ENCODE peak calls at places on chromosome 6, in eight cellular contexts. One of them, this sample, is unnamed.

GRCh38 chr6:43509984-43510826 is at the start of gene LRRC73:
- DNase-seq in GM23338: peak
- DNase-seq in bronchial epithelial cell: no peak
- DNase-seq in GM13976: peak
- DNase-seq in CD4-positive, alpha-beta T cell: peak
- DNase-seq in RWPE1: peak
- DNase-seq in HepG2: peak
- DNase-seq in IMR-90: peak
- DNase-seq in this sample: peak

GRCh38 chr6:132147530-132148011 is 196.4 kb upstream of the CCN2 start:
- DNase-seq in GM23338: peak
- DNase-seq in GM13976: no peak
- DNase-seq in CD4-positive, alpha-beta T cell: no peak
- DNase-seq in IMR-90: peak
- DNase-seq in HepG2: no peak
- DNase-seq in bronchial epithelial cell: no peak
- DNase-seq in RWPE1: no peak
- DNase-seq in this sample: no peak

GRCh38 chr6:15351631-15352030 is 105.8 kb downstream of the JARID2 start:
- DNase-seq in bronchial epithelial cell: peak
- DNase-seq in CD4-positive, alpha-beta T cell: no peak
- DNase-seq in GM13976: no peak
- DNase-seq in RWPE1: no peak
- DNase-seq in GM23338: no peak
- DNase-seq in HepG2: no peak
- DNase-seq in IMR-90: peak
- DNase-seq in this sample: no peak

GRCh38 chr6:116397960-116398359 is 27.2 kb downstream of the DSE start:
- DNase-seq in RWPE1: no peak
- DNase-seq in bronchial epithelial cell: no peak
- DNase-seq in IMR-90: peak
- DNase-seq in GM23338: no peak
- DNase-seq in GM13976: no peak
- DNase-seq in HepG2: no peak
- DNase-seq in CD4-positive, alpha-beta T cell: no peak
- DNase-seq in this sample: no peak

GRCh38 chr6:169157474-169158181 is 96.0 kb downstream of the THBS2 start:
- DNase-seq in IMR-90: no peak
- DNase-seq in CD4-positive, alpha-beta T cell: no peak
- DNase-seq in GM23338: no peak
- DNase-seq in HepG2: no peak
- DNase-seq in GM13976: no peak
- DNase-seq in bronchial epithelial cell: no peak
- DNase-seq in RWPE1: no peak
- DNase-seq in this sample: no peak

GRCh38 chr6:43976706-43977403 is 150.4 kb downstream of the MRPL14 start:
- DNase-seq in bronchial epithelial cell: no peak
- DNase-seq in GM13976: no peak
- DNase-seq in CD4-positive, alpha-beta T cell: no peak
- DNase-seq in IMR-90: peak
- DNase-seq in HepG2: no peak
- DNase-seq in GM23338: no peak
- DNase-seq in RWPE1: no peak
- DNase-seq in this sample: no peak

GRCh38 chr6:64696053-64696452 is 1011.0 kb downstream of the EYS start:
- DNase-seq in IMR-90: no peak
- DNase-seq in bronchial epithelial cell: no peak
- DNase-seq in RWPE1: no peak
- DNase-seq in GM23338: no peak
- DNase-seq in HepG2: no peak
- DNase-seq in CD4-positive, alpha-beta T cell: no peak
- DNase-seq in GM13976: no peak
- DNase-seq in this sample: no peak

GRCh38 chr6:33914519-33915120 is 110.8 kb upstream of the MLN start:
- DNase-seq in HepG2: no peak
- DNase-seq in bronchial epithelial cell: no peak
- DNase-seq in RWPE1: no peak
- DNase-seq in GM23338: no peak
- DNase-seq in GM13976: peak
- DNase-seq in IMR-90: no peak
- DNase-seq in CD4-positive, alpha-beta T cell: peak
- DNase-seq in this sample: peak

GRCh38 chr6:139627091-139627490 is 252.6 kb upstream of the CITED2 start:
- DNase-seq in GM23338: peak
- DNase-seq in IMR-90: no peak
- DNase-seq in HepG2: no peak
- DNase-seq in RWPE1: no peak
- DNase-seq in CD4-positive, alpha-beta T cell: no peak
- DNase-seq in GM13976: no peak
- DNase-seq in bronchial epithelial cell: no peak
- DNase-seq in this sample: no peak

GRCh38 chr6:15247750-15248450 is 2.0 kb downstream of the JARID2 start:
- DNase-seq in CD4-positive, alpha-beta T cell: peak
- DNase-seq in GM23338: peak
- DNase-seq in HepG2: peak
- DNase-seq in bronchial epithelial cell: peak
- DNase-seq in GM13976: peak
- DNase-seq in IMR-90: peak
- DNase-seq in RWPE1: peak
- DNase-seq in this sample: peak

GRCh38 chr6:127966616-127967015 is 65.8 kb upstream of the THEMIS start:
- DNase-seq in IMR-90: peak
- DNase-seq in RWPE1: no peak
- DNase-seq in GM23338: no peak
- DNase-seq in CD4-positive, alpha-beta T cell: no peak
- DNase-seq in HepG2: no peak
- DNase-seq in GM13976: no peak
- DNase-seq in bronchial epithelial cell: no peak
- DNase-seq in this sample: no peak

GRCh38 chr6:89536230-89536629 is 102.3 kb downstream of the LYRM2 start:
- DNase-seq in GM23338: peak
- DNase-seq in IMR-90: no peak
- DNase-seq in HepG2: no peak
- DNase-seq in bronchial epithelial cell: no peak
- DNase-seq in RWPE1: no peak
- DNase-seq in GM13976: no peak
- DNase-seq in CD4-positive, alpha-beta T cell: no peak
- DNase-seq in this sample: no peak

GRCh38 chr6:154937306-154938244 is 57.5 kb upstream of the TIAM2 start:
- DNase-seq in bronchial epithelial cell: no peak
- DNase-seq in RWPE1: no peak
- DNase-seq in GM13976: no peak
- DNase-seq in IMR-90: peak
- DNase-seq in GM23338: peak
- DNase-seq in CD4-positive, alpha-beta T cell: no peak
- DNase-seq in HepG2: no peak
- DNase-seq in this sample: no peak

GRCh38 chr6:91081452-91082067 is 494.7 kb upstream of the MAP3K7 start:
- DNase-seq in GM23338: peak
- DNase-seq in IMR-90: peak
- DNase-seq in HepG2: peak
- DNase-seq in bronchial epithelial cell: peak
- DNase-seq in CD4-positive, alpha-beta T cell: no peak
- DNase-seq in GM13976: peak
- DNase-seq in RWPE1: peak
- DNase-seq in this sample: peak

GRCh38 chr6:27593200-27593818 is 120.4 kb upstream of the ZNF184 start:
- DNase-seq in IMR-90: no peak
- DNase-seq in GM23338: no peak
- DNase-seq in RWPE1: no peak
- DNase-seq in HepG2: no peak
- DNase-seq in CD4-positive, alpha-beta T cell: no peak
- DNase-seq in bronchial epithelial cell: no peak
- DNase-seq in GM13976: no peak
- DNase-seq in this sample: no peak

GRCh38 chr6:155351273-155352129 is 37.2 kb upstream of the TFB1M start:
- DNase-seq in HepG2: no peak
- DNase-seq in IMR-90: no peak
- DNase-seq in GM13976: peak
- DNase-seq in GM23338: no peak
- DNase-seq in RWPE1: no peak
- DNase-seq in bronchial epithelial cell: no peak
- DNase-seq in CD4-positive, alpha-beta T cell: no peak
- DNase-seq in this sample: peak

GRCh38 chr6:41103792-41104324 is 31.1 kb downstream of the NFYA start:
- DNase-seq in HepG2: no peak
- DNase-seq in GM13976: no peak
- DNase-seq in IMR-90: no peak
- DNase-seq in GM23338: no peak
- DNase-seq in bronchial epithelial cell: no peak
- DNase-seq in RWPE1: no peak
- DNase-seq in CD4-positive, alpha-beta T cell: no peak
- DNase-seq in this sample: no peak

GRCh38 chr6:90068264-90068663 is 174.0 kb downstream of the GJA10 start:
- DNase-seq in HepG2: no peak
- DNase-seq in GM23338: no peak
- DNase-seq in bronchial epithelial cell: peak
- DNase-seq in IMR-90: peak
- DNase-seq in CD4-positive, alpha-beta T cell: no peak
- DNase-seq in RWPE1: peak
- DNase-seq in GM13976: no peak
- DNase-seq in this sample: no peak

GRCh38 chr6:52227495-52227894 is 16.8 kb downstream of the IL17F start:
- DNase-seq in HepG2: no peak
- DNase-seq in CD4-positive, alpha-beta T cell: no peak
- DNase-seq in GM13976: peak
- DNase-seq in RWPE1: no peak
- DNase-seq in bronchial epithelial cell: no peak
- DNase-seq in GM23338: no peak
- DNase-seq in IMR-90: peak
- DNase-seq in this sample: peak

GRCh38 chr6:139881728-139882211 is 507.3 kb upstream of the CITED2 start:
- DNase-seq in IMR-90: peak
- DNase-seq in GM23338: peak
- DNase-seq in RWPE1: peak
- DNase-seq in CD4-positive, alpha-beta T cell: no peak
- DNase-seq in GM13976: peak
- DNase-seq in bronchial epithelial cell: peak
- DNase-seq in HepG2: peak
- DNase-seq in this sample: peak

DNA sequence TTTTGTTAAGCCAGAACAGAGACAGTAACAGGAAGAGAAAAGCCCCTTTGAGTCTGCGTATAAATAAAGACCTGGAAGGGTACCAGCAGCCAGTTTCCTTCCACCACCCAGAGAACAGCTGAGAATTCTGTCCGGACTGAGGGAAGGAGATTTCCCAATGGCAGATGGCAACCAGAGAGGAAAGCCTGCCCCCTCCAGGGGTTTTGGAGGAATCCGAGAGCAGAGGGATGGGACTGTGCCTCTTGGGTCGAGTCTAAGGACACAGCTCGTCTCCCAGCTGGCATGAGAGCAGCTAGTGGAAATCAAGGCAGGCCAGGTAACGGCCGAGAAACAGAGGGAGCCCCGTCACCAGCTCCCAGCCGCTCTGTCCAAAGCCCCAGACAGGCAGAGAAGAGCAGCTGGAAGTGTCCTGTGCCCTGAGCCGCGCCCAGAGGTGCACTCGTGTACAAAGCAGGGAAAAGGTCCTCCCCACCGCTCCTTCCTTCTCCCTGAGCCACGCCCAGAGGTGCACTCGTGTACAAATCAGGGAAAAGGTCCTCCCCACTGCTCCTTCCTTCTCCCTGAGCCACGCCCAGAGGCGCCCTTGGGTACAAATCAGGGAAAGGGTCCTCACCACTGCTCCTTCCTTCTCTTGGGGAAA is 134.0 kb upstream of the SNX9 start:
- DNase-seq in GM23338: peak
- DNase-seq in GM13976: no peak
- DNase-seq in bronchial epithelial cell: no peak
- DNase-seq in HepG2: no peak
- DNase-seq in CD4-positive, alpha-beta T cell: no peak
- DNase-seq in RWPE1: no peak
- DNase-seq in IMR-90: peak
- DNase-seq in this sample: no peak
- TF ChIP-seq CTCF in GM23338: peak
- TF ChIP-seq CTCF in GM13976: no peak
- TF ChIP-seq CTCF in bronchial epithelial cell: no peak
- TF ChIP-seq CTCF in HepG2: peak
- TF ChIP-seq CTCF in CD4-positive, alpha-beta T cell: no peak
- TF ChIP-seq CTCF in RWPE1: no peak
- TF ChIP-seq CTCF in IMR-90: no peak
- TF ChIP-seq CTCF in this sample: no peak

DNA sequence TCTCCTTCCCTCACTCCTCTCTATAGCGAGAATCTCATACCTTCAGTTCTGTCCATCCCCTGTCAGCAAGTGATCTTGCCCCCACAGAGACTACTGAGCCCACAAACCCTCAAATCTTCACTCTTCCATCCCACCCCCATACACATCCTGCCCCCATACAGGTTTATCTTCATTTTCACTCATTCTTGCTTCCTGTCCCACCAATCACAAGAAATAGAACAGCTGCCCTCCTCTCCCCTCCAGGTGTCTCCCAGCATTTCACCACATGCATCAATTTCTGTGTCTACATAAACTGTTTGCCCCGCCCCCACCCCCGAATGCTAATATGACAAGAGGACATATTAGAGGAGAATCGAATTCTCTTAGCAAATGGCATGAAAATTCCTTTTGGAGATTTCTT is 54.9 kb upstream of the CARMIL1 start:
- DNase-seq in CD4-positive, alpha-beta T cell: no peak
- DNase-seq in IMR-90: no peak
- DNase-seq in bronchial epithelial cell: no peak
- DNase-seq in GM13976: no peak
- DNase-seq in RWPE1: no peak
- DNase-seq in HepG2: no peak
- DNase-seq in GM23338: no peak
- DNase-seq in this sample: no peak
- TF ChIP-seq CTCF in CD4-positive, alpha-beta T cell: no peak
- TF ChIP-seq CTCF in IMR-90: no peak
- TF ChIP-seq CTCF in bronchial epithelial cell: no peak
- TF ChIP-seq CTCF in GM13976: no peak
- TF ChIP-seq CTCF in RWPE1: no peak
- TF ChIP-seq CTCF in HepG2: no peak
- TF ChIP-seq CTCF in GM23338: no peak
- TF ChIP-seq CTCF in this sample: no peak

GRCh38 chr6:875012-875411 is 182.1 kb upstream of the EXOC2 start:
- DNase-seq in IMR-90: no peak
- DNase-seq in GM13976: no peak
- DNase-seq in GM23338: no peak
- DNase-seq in HepG2: no peak
- DNase-seq in CD4-positive, alpha-beta T cell: no peak
- DNase-seq in RWPE1: no peak
- DNase-seq in bronchial epithelial cell: no peak
- DNase-seq in this sample: no peak
- TF ChIP-seq CTCF in IMR-90: no peak
- TF ChIP-seq CTCF in GM13976: no peak
- TF ChIP-seq CTCF in GM23338: no peak
- TF ChIP-seq CTCF in HepG2: no peak
- TF ChIP-seq CTCF in CD4-positive, alpha-beta T cell: no peak
- TF ChIP-seq CTCF in RWPE1: no peak
- TF ChIP-seq CTCF in bronchial epithelial cell: no peak
- TF ChIP-seq CTCF in this sample: no peak

DNA sequence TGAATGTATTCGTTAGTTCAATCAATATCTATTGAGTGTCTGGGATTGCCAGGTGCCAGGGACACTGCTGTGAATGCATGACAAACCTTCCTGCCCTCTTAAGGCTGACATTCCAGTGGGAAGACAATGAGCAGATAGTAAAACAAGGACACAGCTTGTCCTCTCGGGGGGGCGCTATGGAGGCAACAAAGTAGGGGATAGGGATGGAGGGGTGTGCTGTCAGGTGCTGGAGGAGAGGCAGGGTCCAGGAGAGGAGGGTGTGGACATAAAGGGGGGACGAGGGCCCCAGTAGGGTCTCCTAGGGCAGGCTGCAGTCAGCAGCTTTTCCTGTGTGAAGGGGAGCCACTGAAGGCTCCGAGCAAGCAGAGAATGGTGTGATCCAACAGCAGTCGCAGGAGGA is 198.2 kb upstream of the PDE10A start:
- DNase-seq in HepG2: no peak
- DNase-seq in RWPE1: no peak
- DNase-seq in GM23338: peak
- DNase-seq in GM13976: no peak
- DNase-seq in CD4-positive, alpha-beta T cell: no peak
- DNase-seq in IMR-90: no peak
- DNase-seq in bronchial epithelial cell: no peak
- DNase-seq in this sample: no peak
- TF ChIP-seq CTCF in HepG2: no peak
- TF ChIP-seq CTCF in RWPE1: no peak
- TF ChIP-seq CTCF in GM23338: peak
- TF ChIP-seq CTCF in GM13976: no peak
- TF ChIP-seq CTCF in CD4-positive, alpha-beta T cell: no peak
- TF ChIP-seq CTCF in IMR-90: no peak
- TF ChIP-seq CTCF in bronchial epithelial cell: no peak
- TF ChIP-seq CTCF in this sample: no peak

This sample was measured in GM10248.